ENCODE peak calls at places on chromosomes 16 and 17, in seven cellular contexts. B is fibroblast of villous mesenchyme, J is kidney, M is BJ, P is heart left ventricle, V is AG04450, F is trophoblast cell. N is an unnamed sample.

GRCh38 chr17:70797166-70797565 is 627.8 kb downstream of the KCNJ2 start:
- DNase-seq in B (no peak), J (no peak), M (no peak), P (no peak), V (no peak), F (no peak), N (no peak)

GRCh38 chr16:53434436-53435065 is at the start of gene RBL2:
- DNase-seq in B (peak), J (peak), M (no peak), P (peak), V (no peak), F (peak), N (no peak)

GRCh38 chr17:75720656-75721462 is at the start of gene ITGB4:
- DNase-seq in B (no peak), J (peak), M (no peak), P (peak), V (no peak), F (peak), N (no peak)

GRCh38 chr16:66207139-66207863 is 159.2 kb upstream of the CDH5 start:
- DNase-seq in B (no peak), J (no peak), M (no peak), P (peak), V (no peak), F (peak), N (no peak)

GRCh38 chr17:65888649-65889048 is 303.3 kb downstream of the CEP112 start:
- DNase-seq in B (peak), J (no peak), M (peak), P (no peak), V (no peak), F (no peak), N (no peak)

GRCh38 chr16:2976201-2976600 is 4.0 kb downstream of the PKMYT1 start:
- DNase-seq in B (no peak), J (peak), M (no peak), P (no peak), V (no peak), F (no peak), N (no peak)

GRCh38 chr17:32769846-32770245 is 107.1 kb downstream of the MYO1D start:
- DNase-seq in B (peak), J (no peak), M (no peak), P (no peak), V (no peak), F (peak), N (no peak)

GRCh38 chr16:28477311-28477920 is 5.3 kb upstream of the NPIPB7 start:
- DNase-seq in B (no peak), J (peak), M (no peak), P (no peak), V (no peak), F (no peak), N (no peak)

GRCh38 chr16:75072239-75072947 is 44.2 kb downstream of the LDHD start:
- DNase-seq in B (no peak), J (no peak), M (no peak), P (no peak), V (no peak), F (no peak), N (no peak)

GRCh38 chr17:69898606-69899005 is 176.4 kb upstream of the KCNJ16 start:
- DNase-seq in B (no peak), J (no peak), M (no peak), P (no peak), V (no peak), F (peak), N (no peak)

GRCh38 chr17:78883533-78884131 is 19.4 kb downstream of the CEP295NL start:
- DNase-seq in B (peak), J (peak), M (peak), P (peak), V (peak), F (peak), N (peak)

GRCh38 chr17:43020789-43021738 is 1.1 kb downstream of the VAT1 start:
- DNase-seq in B (peak), J (peak), M (no peak), P (peak), V (no peak), F (peak), N (no peak)

GRCh38 chr17:5508855-5509254 is 22.5 kb downstream of the MIS12 start:
- DNase-seq in B (no peak), J (no peak), M (no peak), P (no peak), V (no peak), F (peak), N (no peak)

GRCh38 chr16:87314990-87315420 is 2.2 kb downstream of the C16orf95 start:
- DNase-seq in B (no peak), J (no peak), M (no peak), P (no peak), V (no peak), F (no peak), N (no peak)

GRCh38 chr17:28744104-28744801 is 442 bp downstream of the TRAF4 start:
- DNase-seq in B (peak), J (peak), M (no peak), P (no peak), V (no peak), F (peak), N (no peak)

GRCh38 chr17:55321507-55322064 is 56.8 kb downstream of the HLF start:
- DNase-seq in B (no peak), J (no peak), M (no peak), P (no peak), V (no peak), F (no peak), N (no peak)

GRCh38 chr16:49456763-49457162 is 83.2 kb downstream of the C16orf78 start:
- DNase-seq in B (no peak), J (no peak), M (no peak), P (no peak), V (no peak), F (no peak), N (no peak)

GRCh38 chr17:49577651-49577935 is 1.9 kb downstream of the NXPH3 start:
- DNase-seq in B (no peak), J (no peak), M (no peak), P (no peak), V (no peak), F (peak), N (no peak)

GRCh38 chr17:1147664-1148063 is 32.1 kb downstream of the ABR start:
- DNase-seq in B (peak), J (no peak), M (no peak), P (peak), V (no peak), F (peak), N (peak)

GRCh38 chr16:31134625-31135534 is 647 bp downstream of the PRSS8 start:
- DNase-seq in B (no peak), J (no peak), M (no peak), P (no peak), V (no peak), F (peak), N (no peak)

GRCh38 chr17:48816774-48817590 is at the start of gene TTLL6:
- DNase-seq in B (peak), J (peak), M (no peak), P (peak), V (peak), F (peak), N (no peak)

GRCh38 chr17:73064084-73064938 is 28.2 kb downstream of the SLC39A11 start:
- DNase-seq in B (no peak), J (no peak), M (no peak), P (peak), V (no peak), F (no peak), N (no peak)

GRCh38 chr16:11563493-11564040 is 23.2 kb downstream of the LITAF start:
- DNase-seq in B (no peak), J (peak), M (no peak), P (no peak), V (no peak), F (no peak), N (no peak)

GRCh38 chr16:84985079-84986065 is 26.0 kb downstream of the ZDHHC7 start:
- DNase-seq in B (peak), J (peak), M (peak), P (no peak), V (peak), F (no peak), N (no peak)

GRCh38 chr16:66154801-66155200 is 211.7 kb upstream of the CDH5 start:
- DNase-seq in B (peak), J (no peak), M (no peak), P (no peak), V (no peak), F (no peak), N (no peak)

GRCh38 chr16:87431926-87432325 is 39.8 kb downstream of the MAP1LC3B start:
- DNase-seq in B (peak), J (no peak), M (peak), P (no peak), V (peak), F (no peak), N (no peak)

GRCh38 chr17:41771389-41772206 is 14.9 kb downstream of the JUP start:
- DNase-seq in B (no peak), J (peak), M (no peak), P (no peak), V (no peak), F (no peak), N (no peak)

GRCh38 chr17:13792314-13792713 is 190.6 kb upstream of the HS3ST3A1 start:
- DNase-seq in B (no peak), J (no peak), M (no peak), P (no peak), V (no peak), F (no peak), N (no peak)

GRCh38 chr16:20762404-20763123 is 1.2 kb upstream of the ACSM3 start:
- DNase-seq in B (no peak), J (no peak), M (no peak), P (no peak), V (no peak), F (no peak), N (no peak)

GRCh38 chr16:58582971-58583765 is 46.5 kb downstream of the CNOT1 start:
- DNase-seq in B (no peak), J (no peak), M (no peak), P (no peak), V (no peak), F (no peak), N (no peak)

GRCh38 chr17:44198721-44199552 is 747 bp downstream of the ATXN7L3 start:
- DNase-seq in B (peak), J (peak), M (no peak), P (peak), V (no peak), F (peak), N (no peak)

GRCh38 chr17:28968914-28969295 is 17.6 kb upstream of the PHF12 start:
- DNase-seq in B (peak), J (no peak), M (no peak), P (no peak), V (no peak), F (no peak), N (no peak)

GRCh38 chr17:50493744-50494143 is 14.5 kb upstream of the MYCBPAP start:
- DNase-seq in B (no peak), J (no peak), M (no peak), P (no peak), V (no peak), F (no peak), N (no peak)

GRCh38 chr16:2686912-2687507 is 4.7 kb downstream of the KCTD5 start:
- DNase-seq in B (no peak), J (peak), M (no peak), P (peak), V (no peak), F (no peak), N (no peak)

GRCh38 chr17:17495448-17496188 is 577 bp downstream of the RASD1 start:
- DNase-seq in B (peak), J (peak), M (no peak), P (peak), V (no peak), F (peak), N (no peak)
- H3K4me3 ChIP-seq in B (peak), J (peak), M (peak), P (peak), V (peak), F (peak), N (peak)

DNA sequence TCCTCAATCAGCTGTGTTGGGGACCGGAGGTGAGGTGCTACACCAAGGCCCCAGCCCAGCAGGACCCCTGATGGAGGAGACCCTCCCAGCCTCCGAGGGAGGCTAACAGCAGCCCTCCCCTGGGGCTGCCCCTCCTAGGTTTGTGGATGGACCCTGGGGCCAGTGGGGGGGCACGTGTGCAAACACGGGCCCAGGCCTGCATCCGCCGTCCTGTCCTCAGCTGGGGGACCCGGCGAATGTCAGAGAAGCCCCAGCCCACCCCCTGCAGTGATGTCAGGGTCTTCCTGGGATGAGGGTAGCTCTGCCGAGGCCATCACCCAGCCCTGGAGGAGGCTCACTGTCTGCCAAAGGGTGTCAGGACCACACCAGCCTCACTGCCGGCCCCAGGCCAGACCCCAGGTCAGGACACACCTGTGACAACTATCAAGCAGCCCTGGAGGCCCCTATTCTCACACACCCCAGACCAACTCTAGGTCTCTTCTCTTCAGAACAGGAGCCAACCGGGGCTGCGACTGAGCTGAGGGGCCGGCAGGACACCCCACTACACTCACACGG is 26.7 kb downstream of the CEP131 start:
- DNase-seq in B (no peak), J (no peak), M (no peak), P (no peak), V (no peak), F (no peak), N (no peak)
- H3K4me3 ChIP-seq in B (no peak), J (no peak), M (no peak), P (no peak), V (no peak), F (no peak), N (no peak)

GRCh38 chr16:88473666-88474534 is 20.8 kb downstream of the ZFPM1 start:
- DNase-seq in B (peak), J (no peak), M (no peak), P (peak), V (peak), F (no peak), N (no peak)
- H3K4me3 ChIP-seq in B (peak), J (no peak), M (no peak), P (peak), V (peak), F (no peak), N (no peak)

GRCh38 chr17:38558751-38559024 is 47.1 kb downstream of the SRCIN1 start:
- DNase-seq in B (no peak), J (no peak), M (no peak), P (no peak), V (no peak), F (peak), N (no peak)

GRCh38 chr17:38557836-38558750 is 47.7 kb downstream of the SRCIN1 start:
- DNase-seq in B (peak), J (peak), M (peak), P (peak), V (peak), F (peak), N (peak)

GRCh38 chr17:38560503-38561318 is 45.0 kb downstream of the SRCIN1 start:
- DNase-seq in B (peak), J (no peak), M (no peak), P (no peak), V (no peak), F (peak), N (no peak)

GRCh38 chr17:38559880-38560230 is 45.9 kb downstream of the SRCIN1 start:
- DNase-seq in B (no peak), J (no peak), M (no peak), P (no peak), V (no peak), F (no peak), N (no peak)

GRCh38 chr17:38559025-38559879 is 46.5 kb downstream of the SRCIN1 start:
- DNase-seq in B (peak), J (peak), M (no peak), P (peak), V (no peak), F (peak), N (peak)
- H3K4me3 ChIP-seq in B (peak), J (peak), M (no peak), P (peak), V (no peak), F (no peak), N (peak)

GRCh38 chr17:22202702-22203101 is 510.4 kb downstream of the KCNJ18 start:
- DNase-seq in B (no peak), J (no peak), M (no peak), P (no peak), V (no peak), F (no peak), N (no peak)

DNA sequence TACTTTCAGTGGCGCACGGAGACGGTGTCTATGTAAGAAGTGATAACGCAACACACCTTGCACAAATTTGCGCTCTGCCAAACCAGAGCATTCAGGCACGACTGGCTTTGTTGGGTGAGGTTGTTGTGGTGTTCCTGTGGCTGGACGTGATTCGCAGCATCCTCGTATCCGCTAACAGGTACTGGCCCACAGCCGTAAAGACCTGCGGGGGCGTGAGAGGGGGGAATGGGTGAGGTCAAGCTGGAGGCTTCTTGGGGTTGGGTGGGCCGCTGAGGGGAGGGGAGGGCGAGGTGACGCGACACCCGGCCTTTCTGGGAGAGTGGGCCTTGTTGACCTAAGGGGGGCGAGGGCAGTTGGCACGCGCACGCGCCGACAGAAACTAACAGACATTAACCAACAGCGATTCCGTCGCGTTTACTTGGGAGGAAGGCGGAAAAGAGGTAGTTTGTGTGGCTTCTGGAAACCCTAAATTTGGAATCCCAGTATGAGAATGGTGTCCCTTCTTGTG is 510.9 kb downstream of the KCNJ18 start:
- DNase-seq in B (no peak), J (no peak), M (no peak), P (no peak), V (no peak), F (no peak), N (no peak)
- H3K4me3 ChIP-seq in B (no peak), J (no peak), M (no peak), P (no peak), V (no peak), F (no peak), N (no peak)

GRCh38 chr17:21066394-21066793 is 23.6 kb upstream of the USP22 start:
- DNase-seq in B (no peak), J (no peak), M (no peak), P (no peak), V (no peak), F (no peak), N (no peak)
- H3K4me3 ChIP-seq in B (no peak), J (no peak), M (no peak), P (no peak), V (no peak), F (no peak), N (no peak)

DNA sequence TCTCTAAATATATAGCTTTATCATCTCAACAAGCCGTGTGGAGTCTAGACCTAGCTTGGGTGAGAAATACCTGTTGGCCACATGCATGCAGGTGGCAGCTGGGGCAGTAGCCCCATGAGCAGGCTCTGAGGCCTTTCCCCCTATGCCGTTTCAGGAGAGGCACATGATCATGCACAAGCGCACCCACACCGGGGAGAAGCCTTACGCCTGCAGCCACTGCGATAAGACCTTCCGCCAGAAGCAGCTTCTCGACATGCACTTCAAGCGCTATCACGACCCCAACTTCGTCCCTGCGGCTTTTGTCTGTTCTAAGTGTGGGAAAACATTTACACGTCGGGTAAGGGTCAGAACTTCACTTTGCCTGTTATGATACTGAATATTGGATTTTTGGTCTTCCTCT is 16.7 kb upstream of the CARMIL2 start:
- DNase-seq in B (no peak), J (no peak), M (no peak), P (no peak), V (no peak), F (no peak), N (no peak)
- H3K4me3 ChIP-seq in B (no peak), J (no peak), M (no peak), P (no peak), V (no peak), F (no peak), N (no peak)